ENCODE peak calls at places on chromosome 6, in eight cellular contexts. N is neural progenitor cell, F is GM23338, V is PC-3, U is OCI-LY7, W is MM.1S, K is HCT116, J is SK-N-SH. X is an unnamed sample.

GRCh38 chr6:17032595-17033591 is 69.0 kb upstream of the STMND1 start:
- DNase-seq in N (no peak), F (no peak), V (peak; percentile 91), U (no peak), W (no peak), K (no peak), J (no peak), X (peak; percentile 82)

GRCh38 chr6:63440057-63440456 is 120.3 kb upstream of the LGSN start:
- DNase-seq in N (no peak), F (no peak), V (no peak), U (no peak), W (no peak), K (no peak), J (no peak), X (no peak)

GRCh38 chr6:137309078-137309762 is 90.0 kb upstream of the IFNGR1 start:
- DNase-seq in N (no peak), F (peak; percentile 66), V (peak; percentile 84), U (no peak), W (no peak), K (peak; percentile 22), J (peak; percentile 3), X (peak; percentile 61)

GRCh38 chr6:125904871-125905270 is 51.7 kb upstream of the HINT3 start:
- DNase-seq in N (no peak), F (no peak), V (peak; percentile 93), U (no peak), W (no peak), K (no peak), J (no peak), X (no peak)

GRCh38 chr6:97053643-97054411 is 129.3 kb downstream of the KLHL32 start:
- DNase-seq in N (peak; percentile 12), F (peak; percentile 40), V (peak; percentile 41), U (peak; percentile 23), W (peak; percentile 18), K (peak; percentile 21), J (peak; percentile 26), X (peak; percentile 26)

GRCh38 chr6:15512126-15512525 is 150.7 kb downstream of the DTNBP1 start:
- DNase-seq in N (peak; percentile 50), F (no peak), V (peak; percentile 18), U (peak; percentile 10), W (no peak), K (no peak), J (peak; percentile 72), X (no peak)

GRCh38 chr6:41976794-41977484 is 35.3 kb upstream of the CCND3 start:
- DNase-seq in N (no peak), F (no peak), V (peak; percentile 84), U (peak; percentile 29), W (no peak), K (no peak), J (no peak), X (no peak)

GRCh38 chr6:42375007-42375635 is 76.6 kb downstream of the TRERF1 start:
- DNase-seq in N (no peak), F (no peak), V (no peak), U (no peak), W (no peak), K (no peak), J (no peak), X (no peak)

GRCh38 chr6:136073216-136073615 is 176.9 kb downstream of the MTFR2 start:
- DNase-seq in N (no peak), F (no peak), V (no peak), U (no peak), W (no peak), K (no peak), J (no peak), X (no peak)

GRCh38 chr6:161407581-161407980 is 133.7 kb upstream of the AGPAT4 start:
- DNase-seq in N (peak; percentile 31), F (no peak), V (peak; percentile 48), U (no peak), W (peak; percentile 45), K (no peak), J (no peak), X (no peak)

GRCh38 chr6:156767603-156768467 is 9.3 kb upstream of the ARID1B start:
- DNase-seq in N (no peak), F (peak; percentile 46), V (no peak), U (peak; percentile 80), W (peak; percentile 22), K (no peak), J (no peak), X (no peak)

GRCh38 chr6:1730882-1731281 is 121.2 kb downstream of the FOXC1 start:
- DNase-seq in N (no peak), F (no peak), V (no peak), U (no peak), W (no peak), K (no peak), J (no peak), X (no peak)

GRCh38 chr6:154499854-154500589 is 10.5 kb downstream of the CNKSR3 start:
- DNase-seq in N (no peak), F (no peak), V (no peak), U (no peak), W (no peak), K (no peak), J (no peak), X (no peak)

GRCh38 chr6:25477006-25477590 is 174.9 kb upstream of the SCGN start:
- DNase-seq in N (no peak), F (peak; percentile 9), V (peak; percentile 58), U (no peak), W (no peak), K (no peak), J (no peak), X (peak; percentile 18)

GRCh38 chr6:25484900-25485299 is 167.1 kb upstream of the SCGN start:
- DNase-seq in N (no peak), F (no peak), V (no peak), U (no peak), W (no peak), K (no peak), J (no peak), X (no peak)

GRCh38 chr6:25478973-25479372 is 173.0 kb upstream of the SCGN start:
- DNase-seq in N (no peak), F (no peak), V (no peak), U (no peak), W (no peak), K (no peak), J (no peak), X (no peak)

GRCh38 chr6:25482996-25483395 is 169.0 kb upstream of the SCGN start:
- DNase-seq in N (no peak), F (no peak), V (no peak), U (no peak), W (no peak), K (no peak), J (no peak), X (no peak)

DNA sequence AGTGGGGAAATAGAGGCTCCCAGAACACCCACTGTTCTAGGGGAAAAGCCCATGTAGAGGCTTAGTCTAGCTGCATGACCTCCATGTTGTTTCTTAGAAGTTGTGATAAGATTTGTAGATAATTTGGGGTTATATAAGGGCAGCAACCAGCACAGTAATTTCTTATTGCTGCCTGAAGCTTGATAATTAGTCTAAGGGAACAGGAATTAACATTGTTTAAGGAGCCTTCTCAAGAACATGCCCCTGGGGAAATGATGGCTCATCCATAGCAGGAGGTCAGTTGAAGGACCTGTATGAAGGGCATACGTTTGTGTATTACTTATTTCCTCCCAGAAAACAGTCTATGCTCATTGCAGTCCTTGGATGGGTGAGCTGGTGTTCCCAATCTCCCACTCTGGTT is 170.7 kb upstream of the SCGN start:
- DNase-seq in N (no peak), F (no peak), V (no peak), U (no peak), W (no peak), K (no peak), J (no peak), X (no peak)
- TF ChIP-seq EZH2phosphoT487 in N (no peak), F (no peak), V (no peak), U (no peak), W (no peak), K (no peak), J (no peak), X (no peak)

GRCh38 chr6:88614306-88614877 is 349.0 kb downstream of the RNGTT start:
- DNase-seq in N (no peak), F (no peak), V (no peak), U (peak; percentile 82), W (no peak), K (no peak), J (no peak), X (no peak)

GRCh38 chr6:88616380-88616779 is 347.0 kb downstream of the RNGTT start:
- DNase-seq in N (no peak), F (no peak), V (no peak), U (peak; percentile 97), W (peak; percentile 62), K (no peak), J (no peak), X (no peak)

GRCh38 chr6:88623531-88623930 is 339.9 kb downstream of the RNGTT start:
- DNase-seq in N (no peak), F (no peak), V (no peak), U (no peak), W (no peak), K (no peak), J (no peak), X (no peak)

DNA sequence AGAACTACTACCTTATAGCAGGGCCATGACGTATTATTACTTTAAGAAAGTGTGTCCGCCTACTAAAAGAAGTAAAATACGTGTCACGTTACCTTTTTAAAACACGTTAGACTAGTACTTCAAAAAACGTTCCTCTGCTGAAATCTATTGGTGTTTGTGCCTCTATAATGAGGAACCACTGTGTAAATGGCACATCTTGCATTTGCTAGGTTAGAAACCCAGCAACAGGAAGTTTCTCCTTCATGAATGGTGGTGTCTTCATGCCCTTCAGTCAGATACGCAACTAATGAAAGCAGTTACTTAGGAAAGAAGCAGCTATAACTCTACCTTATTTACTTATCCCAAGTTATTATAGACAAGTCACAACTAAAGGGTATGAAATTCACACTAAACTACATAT is 343.5 kb downstream of the RNGTT start:
- DNase-seq in N (no peak), F (no peak), V (no peak), U (peak; percentile 55), W (no peak), K (no peak), J (no peak), X (no peak)
- H3K4me1 ChIP-seq in N (peaks cover 13% of the 10 kb centered on the region), F (peaks cover 5% of the 10 kb centered on the region), V (no peaks in the 10 kb centered on the region), U (peaks cover 65% of the 10 kb centered on the region), W (peaks cover 13% of the 10 kb centered on the region), K (no peaks in the 10 kb centered on the region), J (no peaks in the 10 kb centered on the region), X (no peaks in the 10 kb centered on the region)

GRCh38 chr6:624979-625378 is 31.9 kb downstream of the HUS1B start:
- DNase-seq in N (peak; percentile 36), F (peak; percentile 57), V (peak; percentile 9), U (peak; percentile 6), W (no peak), K (no peak), J (peak; percentile 17), X (peak; percentile 38)
- TF ChIP-seq CTCF in N (peak; percentile 39), F (peak; percentile 58), V (peak; percentile 39), U (peak; percentile 26), W (no peak), K (peak; percentile 6), J (peak; percentile 20), X (peak; percentile 45)

DNA sequence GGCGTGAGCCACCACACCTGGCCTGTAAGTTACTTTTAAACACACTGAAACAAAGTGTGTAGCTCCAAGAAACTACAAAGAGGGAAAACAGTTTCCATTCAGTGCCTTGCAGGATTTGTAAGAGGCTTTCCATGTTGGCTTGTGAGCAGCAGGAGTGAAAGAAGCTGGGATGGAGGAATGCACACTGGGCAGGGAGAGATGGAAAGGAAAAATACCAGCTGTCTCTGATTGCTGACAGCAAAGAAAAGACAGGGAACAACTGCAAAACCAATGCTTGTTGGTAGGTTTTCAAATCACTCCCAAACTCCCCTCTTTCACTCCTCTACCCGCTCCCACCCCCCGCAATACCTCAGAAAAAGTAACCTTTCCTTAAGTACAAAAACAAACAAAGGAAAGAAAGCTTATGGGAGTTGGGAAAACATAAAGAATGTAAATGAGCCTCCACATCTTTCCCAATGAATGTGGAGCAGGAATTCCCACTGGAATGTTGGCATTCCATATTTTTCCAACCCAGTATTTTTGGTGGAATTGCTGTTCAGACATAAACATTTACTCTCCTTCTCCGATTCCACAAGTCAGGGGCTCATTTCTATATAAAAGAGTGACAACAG is 166.1 kb downstream of the THBS2 start:
- DNase-seq in N (no peak), F (peak; percentile 17), V (no peak), U (no peak), W (no peak), K (no peak), J (no peak), X (no peak)
- TF ChIP-seq EZH2phosphoT487 in N (no peak), F (no peak), V (no peak), U (no peak), W (no peak), K (no peak), J (no peak), X (no peak)

X was measured in hepatocyte.